ENCODE peak calls at places on chromosomes 12 and 14, in five cellular contexts. W, N, K, D and B are unnamed samples.

GRCh38 chr12:113114447-113115178 is 20.9 kb downstream of the RASAL1 start:
- DNase-seq in N (no peak), D (no peak), W (no peak), K (no peak), B (no peak)

GRCh38 chr12:131085816-131086591 is 132.3 kb downstream of the ADGRD1 start:
- DNase-seq in D (no peak), K (no peak), N (no peak), W (no peak), B (no peak)

GRCh38 chr14:53126705-53127104 is 26.4 kb downstream of the DDHD1 start:
- DNase-seq in N (no peak), K (no peak), W (no peak), D (no peak), B (no peak)

GRCh38 chr12:70068743-70069142 is 174.5 kb upstream of the CNOT2 start:
- DNase-seq in W (no peak), N (no peak), D (no peak), K (no peak), B (no peak)

GRCh38 chr14:76546426-76547221 is 170.7 kb downstream of the ESRRB start:
- DNase-seq in K (peak), N (no peak), D (no peak), W (peak), B (no peak)

GRCh38 chr12:26113853-26114719 is 10.8 kb downstream of the BHLHE41 start:
- DNase-seq in D (peak), K (peak), N (peak), W (peak), B (peak)

GRCh38 chr12:59383426-59383822 is 212.4 kb upstream of the SLC16A7 start:
- DNase-seq in K (peak), W (no peak), D (no peak), N (peak), B (no peak)

GRCh38 chr12:104828015-104828414 is 130.1 kb downstream of the SLC41A2 start:
- DNase-seq in D (no peak), K (no peak), N (no peak), W (no peak), B (no peak)

GRCh38 chr14:33634631-33635030 is 316.2 kb downstream of the EGLN3 start:
- DNase-seq in D (no peak), W (no peak), K (no peak), N (no peak), B (peak)

GRCh38 chr12:41965996-41966395 is 178.7 kb downstream of the GXYLT1 start:
- DNase-seq in D (no peak), W (no peak), K (no peak), N (no peak), B (no peak)

GRCh38 chr12:76554411-76555225 is 5.0 kb downstream of the OSBPL8 start:
- DNase-seq in K (no peak), W (no peak), D (no peak), N (no peak), B (no peak)

DNA sequence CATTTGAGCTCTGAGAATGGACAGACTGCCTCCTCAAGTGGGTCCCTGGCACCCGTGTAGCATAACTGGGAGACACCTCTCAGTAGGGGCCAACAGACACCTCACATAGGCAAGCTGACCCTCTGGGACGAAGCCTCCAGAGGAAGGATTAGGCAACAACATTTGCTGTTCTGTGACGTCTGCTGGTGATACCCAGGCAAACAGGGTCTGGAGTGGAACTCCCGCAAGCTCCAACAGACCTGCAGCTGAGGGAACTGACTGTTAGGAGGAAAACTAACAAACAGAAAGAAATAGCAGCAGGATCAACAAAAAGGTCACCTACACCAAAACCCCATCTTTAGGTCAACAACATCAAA is 69.6 kb downstream of the CEP83 start:
- DNase-seq in N (no peak), W (no peak), K (no peak), D (no peak), B (no peak)
- H3K4me3 ChIP-seq in N (no peak), W (no peak), K (no peak), D (no peak), B (no peak)

GRCh38 chr12:87254371-87255030 is 774.7 kb downstream of the C12orf50 start:
- DNase-seq in D (no peak), N (no peak), K (no peak), W (no peak), B (no peak)
- TF ChIP-seq CTCF in D (no peak), N (no peak), K (no peak), W (no peak), B (no peak)

GRCh38 chr12:3171195-3171591 is 94.0 kb downstream of the TSPAN9 start:
- DNase-seq in N (no peak), W (no peak), D (no peak), K (no peak), B (peak)
- H3K4me3 ChIP-seq in N (no peak), W (no peak), D (no peak), K (no peak), B (no peak)

GRCh38 chr14:67529947-67530935 is 2.8 kb upstream of the PLEKHH1 start:
- DNase-seq in N (no peak), K (no peak), W (no peak), D (no peak), B (no peak)

GRCh38 chr14:67536087-67536486 is 3.0 kb downstream of the PLEKHH1 start:
- DNase-seq in D (no peak), N (no peak), K (no peak), W (no peak), B (no peak)

GRCh38 chr14:67532606-67532997 is 488 bp upstream of the PLEKHH1 start:
- DNase-seq in W (no peak), N (no peak), K (no peak), D (no peak), B (no peak)

GRCh38 chr14:67533754-67534085 is 630 bp downstream of the PLEKHH1 start:
- DNase-seq in D (peak), W (no peak), K (no peak), N (no peak), B (no peak)

GRCh38 chr14:67532998-67533753 is at the start of gene PLEKHH1:
- DNase-seq in K (peak), N (no peak), D (peak), W (peak), B (peak)
- TF ChIP-seq CTCF in K (no peak), N (no peak), D (no peak), W (no peak), B (no peak)